ENCODE peak calls at places on chromosomes 2 and 18, in ten cellular contexts. R is thyroid gland; M is activated CD8-positive, alpha-beta memory T cell treated with anti-CD3 and anti-CD28 coated beads, Interleukin-2, amount 50 U/mL, for 48 hours; B is bronchial epithelial cell; Z is pancreas; Q is ascending aorta; O is kidney; H is Kasumi-1; P is stimulated activated naive CD8-positive, alpha-beta T cell treated with anti-CD3 and anti-CD28 coated beads, Interleukin-15, Interleukin-2, amounts not matched to agents 100 U/mL and 50 U/mL, for 24 hours; X is endothelial cell. T is an unnamed sample.

GRCh38 chr2:42261531-42262195 is 92.5 kb downstream of the EML4 start:
- DNase-seq in R (peak), M (no peak), B (no peak), Z (no peak), Q (no peak), O (no peak), H (no peak), P (no peak), X (no peak), T (no peak)

GRCh38 chr2:127098711-127099110 is 8.2 kb downstream of the BIN1 start:
- DNase-seq in R (no peak), M (no peak), B (no peak), Z (no peak), Q (no peak), O (peak), H (no peak), P (no peak), X (no peak), T (no peak)

GRCh38 chr2:70834106-70834505 is 1.5 kb downstream of the CD207 start:
- DNase-seq in R (no peak), M (no peak), B (no peak), Z (no peak), Q (no peak), O (no peak), H (no peak), P (no peak), X (no peak), T (no peak)

GRCh38 chr2:47656715-47657600 is 126.0 kb upstream of the MSH6 start:
- DNase-seq in R (no peak), M (no peak), B (peak), Z (no peak), Q (peak), O (no peak), H (no peak), P (no peak), X (no peak), T (no peak)

GRCh38 chr18:79717059-79717458 is 37.5 kb downstream of the CTDP1 start:
- DNase-seq in R (no peak), M (no peak), B (no peak), Z (no peak), Q (no peak), O (no peak), H (no peak), P (no peak), X (no peak), T (no peak)

GRCh38 chr2:120394764-120395163 is 48.8 kb downstream of the INHBB start:
- DNase-seq in R (no peak), M (peak), B (no peak), Z (no peak), Q (peak), O (peak), H (no peak), P (no peak), X (no peak), T (no peak)

GRCh38 chr18:22224339-22224738 is 55.0 kb downstream of the GATA6 start:
- DNase-seq in R (no peak), M (no peak), B (peak), Z (no peak), Q (no peak), O (no peak), H (no peak), P (no peak), X (no peak), T (no peak)

GRCh38 chr18:55301196-55301540 is 286.8 kb downstream of the TCF4 start:
- DNase-seq in R (no peak), M (no peak), B (no peak), Z (no peak), Q (no peak), O (no peak), H (no peak), P (no peak), X (no peak), T (no peak)

GRCh38 chr2:240426797-240427721 is 8.4 kb upstream of the GPC1 start:
- DNase-seq in R (no peak), M (peak), B (peak), Z (peak), Q (peak), O (peak), H (no peak), P (no peak), X (no peak), T (no peak)

GRCh38 chr18:61551586-61551985 is 218.4 kb downstream of the CDH20 start:
- DNase-seq in R (peak), M (no peak), B (peak), Z (peak), Q (no peak), O (no peak), H (peak), P (peak), X (peak), T (no peak)

GRCh38 chr18:49613141-49613641 is 51.3 kb downstream of the LIPG start:
- DNase-seq in R (peak), M (no peak), B (no peak), Z (no peak), Q (no peak), O (peak), H (no peak), P (no peak), X (no peak), T (no peak)

GRCh38 chr2:45269149-45269793 is 260.0 kb upstream of the SIX2 start:
- DNase-seq in R (no peak), M (no peak), B (no peak), Z (no peak), Q (no peak), O (no peak), H (no peak), P (no peak), X (no peak), T (no peak)

GRCh38 chr2:51027968-51028367 is 4.0 kb downstream of the NRXN1 start:
- DNase-seq in R (no peak), M (no peak), B (no peak), Z (no peak), Q (no peak), O (peak), H (no peak), P (no peak), X (no peak), T (no peak)

GRCh38 chr18:48453330-48454063 is 44.3 kb upstream of the ZBTB7C start:
- DNase-seq in R (no peak), M (no peak), B (peak), Z (no peak), Q (no peak), O (no peak), H (no peak), P (no peak), X (no peak), T (no peak)

GRCh38 chr2:178413472-178414265 is 37.3 kb downstream of the PRKRA start:
- DNase-seq in R (peak), M (peak), B (peak), Z (peak), Q (peak), O (peak), H (peak), P (peak), X (peak), T (peak)